ENCODE peak calls at places on chromosomes 7 and 10, in seven cellular contexts. Q is heart right ventricle; E is amniotic epithelial cell; O is SK-N-SH; K is neural crest cell; X is lung microvascular endothelial cell; I is activated naive CD8-positive, alpha-beta T cell treated with anti-CD3 and anti-CD28 coated beads, Interleukin-2, amount 50 U/mL, for 24 hours. B is an unnamed sample.

GRCh38 chr10:70750156-70750703 is 34.9 kb downstream of the TBATA start:
- DNase-seq in K (no peak), O (no peak), I (no peak), E (no peak), X (no peak), Q (no peak), B (no peak)

GRCh38 chr7:139038691-139039090 is 2.8 kb upstream of the ZC3HAV1L start:
- DNase-seq in I (no peak), K (no peak), X (no peak), E (no peak), Q (no peak), O (no peak), B (peak; percentile 34)

GRCh38 chr7:108181073-108181985 is 51.2 kb upstream of the LAMB4 start:
- DNase-seq in O (peak; percentile 57), X (peak; percentile 79), Q (no peak), K (peak; percentile 39), I (no peak), E (peak; percentile 51), B (peak; percentile 76)

GRCh38 chr7:26729150-26729772 is 135.1 kb downstream of the SKAP2 start:
- DNase-seq in E (no peak), X (no peak), Q (no peak), O (no peak), I (no peak), K (no peak), B (no peak)

GRCh38 chr10:121594076-121594475 is 4.2 kb downstream of the FGFR2 start:
- DNase-seq in Q (no peak), K (no peak), O (no peak), I (no peak), X (no peak), E (no peak), B (no peak)

GRCh38 chr7:149209518-149210269 is 14.3 kb downstream of the ZNF282 start:
- DNase-seq in I (peak; percentile 83), O (peak; percentile 83), E (peak; percentile 85), Q (no peak), K (peak; percentile 65), X (peak; percentile 56), B (peak; percentile 67)

GRCh38 chr10:103843854-103844567 is 11.4 kb downstream of the SH3PXD2A start:
- DNase-seq in K (no peak), Q (peak; percentile 82), I (no peak), O (peak; percentile 69), X (peak; percentile 63), E (no peak), B (no peak)

GRCh38 chr10:103685880-103686669 is 169.3 kb downstream of the SH3PXD2A start:
- DNase-seq in I (peak; percentile 82), X (peak; percentile 70), O (peak; percentile 86), Q (peak; percentile 69), E (peak; percentile 93), K (peak; percentile 77), B (peak; percentile 64)

GRCh38 chr7:92255308-92255707 is 9.5 kb downstream of the ANKIB1 start:
- DNase-seq in X (no peak), Q (no peak), I (no peak), O (no peak), E (peak; percentile 88), K (no peak), B (no peak)

GRCh38 chr7:28891192-28891872 is 66.8 kb downstream of the TRIL start:
- DNase-seq in Q (no peak), K (no peak), X (no peak), I (no peak), O (no peak), E (no peak), B (no peak)

GRCh38 chr7:2445898-2446555 is 30.2 kb downstream of the GRIFIN start:
- DNase-seq in X (no peak), E (no peak), K (no peak), O (no peak), I (no peak), Q (no peak), B (no peak)

GRCh38 chr10:32054087-32054486 is 2.1 kb downstream of the KIF5B start:
- DNase-seq in Q (no peak), E (peak; percentile 92), I (no peak), K (no peak), X (peak; percentile 65), O (no peak), B (peak; percentile 37)

GRCh38 chr10:30820282-30820991 is 190.9 kb upstream of the LYZL2 start:
- DNase-seq in X (peak; percentile 86), O (peak; percentile 48), I (no peak), Q (no peak), K (no peak), E (peak; percentile 94), B (peak; percentile 53)

GRCh38 chr10:77274046-77274795 is 363.4 kb downstream of the KCNMA1 start:
- DNase-seq in E (peak; percentile 67), I (no peak), X (no peak), Q (no peak), K (no peak), O (no peak), B (no peak)

GRCh38 chr7:157612664-157613561 is 276.1 kb downstream of the DNAJB6 start:
- DNase-seq in X (peak; percentile 8), O (no peak), Q (no peak), K (no peak), E (no peak), I (peak; percentile 53), B (no peak)

GRCh38 chr10:93088466-93088865 is 14.8 kb downstream of the CYP26A1 start:
- DNase-seq in I (no peak), X (no peak), E (no peak), Q (no peak), K (no peak), O (no peak), B (no peak)

GRCh38 chr7:115635367-115635766 is 395.2 kb downstream of the TFEC start:
- DNase-seq in E (peak; percentile 9), O (no peak), K (no peak), I (no peak), Q (no peak), X (no peak), B (no peak)

GRCh38 chr10:8583096-8583495 is 528.6 kb downstream of the GATA3 start:
- DNase-seq in O (no peak), Q (no peak), E (no peak), X (no peak), K (no peak), I (no peak), B (no peak)

GRCh38 chr10:30284860-30285594 is 64.1 kb downstream of the MTPAP start:
- DNase-seq in I (no peak), Q (no peak), K (no peak), X (no peak), E (peak; percentile 62), O (peak; percentile 7), B (no peak)

GRCh38 chr10:97135464-97135863 is 50.3 kb downstream of the SLIT1 start:
- DNase-seq in K (no peak), Q (no peak), E (no peak), X (no peak), O (no peak), I (no peak), B (no peak)

GRCh38 chr7:103936558-103936957 is 52.9 kb downstream of the RELN start:
- DNase-seq in K (no peak), X (no peak), E (peak; percentile 38), O (no peak), Q (no peak), I (no peak), B (no peak)

GRCh38 chr7:139626817-139627216 is 103.3 kb downstream of the CLEC2L start:
- DNase-seq in E (no peak), X (no peak), K (no peak), I (no peak), Q (no peak), O (no peak), B (no peak)

GRCh38 chr7:64888561-64888900 is 14.5 kb upstream of the ZNF273 start:
- DNase-seq in O (peak; percentile 31), I (no peak), Q (no peak), K (no peak), E (no peak), X (no peak), B (peak; percentile 65)

GRCh38 chr7:50703654-50704053 is 79.0 kb downstream of the GRB10 start:
- DNase-seq in O (no peak), X (no peak), E (no peak), K (no peak), Q (no peak), I (no peak), B (no peak)

GRCh38 chr7:54960517-54960916 is 58.3 kb upstream of the EGFR start:
- DNase-seq in O (no peak), E (no peak), Q (no peak), X (no peak), K (no peak), I (no peak), B (no peak)

GRCh38 chr10:102764340-102765257 is 20.9 kb downstream of the WBP1L start:
- DNase-seq in K (no peak), X (no peak), O (no peak), E (peak; percentile 68), I (no peak), Q (no peak), B (no peak)

GRCh38 chr10:119754936-119755335 is 29.1 kb downstream of the INPP5F start:
- DNase-seq in I (no peak), X (no peak), O (no peak), E (no peak), Q (no peak), K (no peak), B (no peak)

GRCh38 chr10:80382989-80383388 is 25.4 kb upstream of the PRXL2A start:
- DNase-seq in O (peak; percentile 68), E (peak; percentile 34), K (peak; percentile 24), X (peak; percentile 80), I (peak; percentile 32), Q (peak; percentile 41), B (peak; percentile 60)

GRCh38 chr10:1733720-1734119 is 3.6 kb downstream of the ADARB2 start:
- DNase-seq in K (no peak), X (no peak), O (no peak), E (no peak), I (no peak), Q (no peak), B (no peak)

GRCh38 chr7:130359276-130359857 is 14.8 kb downstream of the CPA5 start:
- DNase-seq in K (no peak), I (no peak), Q (no peak), X (no peak), E (no peak), O (no peak), B (no peak)

B was measured in erythroblast.